ENCODE peak calls at places on chromosomes 5 and 9, in ten cellular contexts. H, I, N, B, W, X, P, L, U and G are unnamed samples.

GRCh38 chr9:114078021-114078780 is at the start of gene AMBP:
- DNase-seq in B (no peak), W (peak), L (no peak), H (no peak), X (no peak), N (peak), P (no peak), U (no peak), I (peak), G (no peak)

GRCh38 chr5:131595088-131596033 is 39.7 kb downstream of the RAPGEF6 start:
- DNase-seq in H (no peak), N (no peak), B (no peak), P (no peak), W (no peak), U (no peak), L (no peak), X (no peak), I (no peak), G (no peak)

GRCh38 chr9:99576002-99576401 is 245.7 kb upstream of the NR4A3 start:
- DNase-seq in L (no peak), W (no peak), B (no peak), U (no peak), X (no peak), N (no peak), P (no peak), I (peak), H (no peak), G (no peak)

GRCh38 chr9:128091144-128091543 is 23.1 kb downstream of the SLC25A25 start:
- DNase-seq in L (no peak), B (peak), P (no peak), X (peak), H (peak), I (peak), N (peak), U (no peak), W (peak), G (peak)

GRCh38 chr5:52893863-52894262 is 95.3 kb upstream of the ITGA2 start:
- DNase-seq in L (no peak), H (no peak), W (no peak), B (no peak), I (no peak), U (no peak), X (no peak), P (no peak), N (no peak), G (no peak)

GRCh38 chr9:36492849-36493248 is 79.8 kb upstream of the MELK start:
- DNase-seq in X (no peak), W (no peak), L (no peak), U (no peak), B (no peak), N (no peak), H (peak), I (no peak), P (no peak), G (no peak)

GRCh38 chr9:23587903-23588302 is 238.1 kb downstream of the ELAVL2 start:
- DNase-seq in L (no peak), X (no peak), U (no peak), N (no peak), P (no peak), B (no peak), H (no peak), W (no peak), I (peak), G (no peak)

GRCh38 chr9:94176582-94176981 is 82.5 kb upstream of the ZNF169 start:
- DNase-seq in I (no peak), L (no peak), W (no peak), H (no peak), N (no peak), U (no peak), P (no peak), B (no peak), X (no peak), G (no peak)

GRCh38 chr9:114364123-114364522 is 23.7 kb downstream of the AKNA start:
- DNase-seq in W (peak), H (peak), P (no peak), X (no peak), L (no peak), I (no peak), N (peak), B (no peak), U (peak), G (peak)

GRCh38 chr5:39759696-39760095 is 334.9 kb upstream of the DAB2 start:
- DNase-seq in W (no peak), H (no peak), P (no peak), L (no peak), X (no peak), I (no peak), B (no peak), U (no peak), N (peak), G (no peak)

GRCh38 chr5:139647406-139648204 is 544 bp upstream of the CXXC5 start:
- DNase-seq in U (no peak), W (peak), X (no peak), H (no peak), I (peak), P (no peak), L (no peak), B (no peak), N (no peak), G (no peak)

GRCh38 chr9:79662553-79662956 is 90.8 kb downstream of the TLE4 start:
- DNase-seq in U (no peak), L (no peak), P (no peak), B (no peak), H (no peak), W (no peak), N (no peak), X (no peak), I (peak), G (no peak)

DNA sequence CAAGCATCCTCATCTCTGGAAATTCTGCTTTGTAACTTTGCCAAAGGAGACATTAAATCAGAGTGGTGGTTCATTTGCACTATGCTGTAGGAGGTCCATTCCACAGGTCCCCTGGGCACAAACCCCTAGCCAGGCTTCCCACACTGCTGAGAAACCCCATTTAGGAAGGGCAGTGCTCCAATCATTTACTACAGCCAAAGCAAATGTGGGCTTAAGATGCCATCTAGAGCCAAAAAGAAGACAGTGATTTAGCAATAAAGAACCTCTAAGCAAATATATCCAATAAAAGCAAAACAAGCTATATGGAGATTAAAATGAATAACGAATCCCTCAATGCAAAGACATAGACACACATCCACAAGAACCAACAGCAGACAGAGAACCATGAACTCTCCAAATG is 129.0 kb upstream of the ALDH1B1 start:
- DNase-seq in U (peak), L (peak), X (peak), B (no peak), P (no peak), N (peak), I (peak), W (no peak), H (peak), G (no peak)
- TF ChIP-seq CTCF in U (peak), L (no peak), X (no peak), B (peak), P (no peak), N (peak), I (peak), W (no peak), H (peak), G (peak)

DNA sequence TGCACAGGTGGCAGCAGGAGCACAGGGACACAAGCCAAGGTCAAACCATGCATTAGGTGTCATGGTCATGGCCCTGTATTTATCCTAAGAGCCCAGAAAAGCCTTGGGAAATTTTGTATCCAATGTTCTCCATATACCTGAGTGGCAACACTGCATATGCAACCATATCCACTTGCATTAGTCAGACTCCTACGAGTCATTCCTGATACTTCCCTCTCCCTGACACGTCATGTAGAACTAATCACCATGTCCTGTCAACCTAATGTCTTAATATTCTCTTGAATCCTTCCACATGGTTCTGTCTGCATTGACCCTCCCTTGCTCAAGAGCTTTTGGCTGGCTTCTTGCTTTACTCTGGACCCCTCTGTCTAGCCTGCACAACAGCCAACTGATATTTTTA is 9.4 kb downstream of the SCGB3A2 start:
- DNase-seq in W (no peak), N (no peak), P (no peak), B (no peak), U (peak), H (no peak), L (no peak), X (no peak), I (no peak), G (no peak)
- H3K4me3 ChIP-seq in W (no peak), N (no peak), P (no peak), B (no peak), U (no peak), H (no peak), L (no peak), X (no peak), I (no peak), G (no peak)

GRCh38 chr9:107504585-107505455 is 15.3 kb upstream of the KLF4 start:
- DNase-seq in N (peak), P (no peak), W (no peak), L (no peak), U (peak), H (peak), X (peak), B (peak), I (no peak), G (peak)
- H3K27ac ChIP-seq in N (peak), P (no peak), W (no peak), L (peak), U (peak), H (peak), X (peak), B (peak), I (no peak), G (peak)

GRCh38 chr9:69157751-69158466 is 16.2 kb upstream of the TJP2 start:
- DNase-seq in I (no peak), W (no peak), U (peak), N (no peak), B (no peak), X (no peak), L (no peak), P (no peak), H (peak), G (peak)
- TF ChIP-seq CTCF in I (peak), W (peak), U (peak), N (peak), B (no peak), X (no peak), L (peak), P (no peak), H (peak), G (peak)

GRCh38 chr5:43309657-43310056 is 3.6 kb downstream of the HMGCS1 start:
- DNase-seq in U (peak), N (no peak), X (no peak), H (no peak), L (no peak), B (no peak), W (no peak), I (no peak), P (no peak), G (no peak)
- H3K4me3 ChIP-seq in U (peak), N (peak), X (no peak), H (peak), L (no peak), B (no peak), W (peak), I (peak), P (no peak), G (no peak)

GRCh38 chr5:175878021-175878420 is 6.6 kb downstream of the CPLX2 start:
- DNase-seq in L (no peak), W (no peak), P (no peak), I (no peak), X (no peak), U (no peak), H (no peak), B (no peak), N (no peak), G (no peak)
- H3K27ac ChIP-seq in L (no peak), W (no peak), P (no peak), I (no peak), X (no peak), U (no peak), H (no peak), B (no peak), N (no peak), G (no peak)

GRCh38 chr5:74542477-74542876 is 98.1 kb downstream of the ENC1 start:
- DNase-seq in P (no peak), L (no peak), I (no peak), B (no peak), H (no peak), U (peak), W (no peak), X (no peak), N (no peak), G (no peak)
- TF ChIP-seq CTCF in P (no peak), L (no peak), I (no peak), B (no peak), H (peak), U (peak), W (no peak), X (no peak), N (no peak), G (no peak)